ENCODE peak calls at places on chromosomes 6 and 20, in seven cellular contexts. One of them, this sample, is unnamed.

GRCh38 chr6:126170433-126170832 is 169.5 kb upstream of the CENPW start:
- DNase-seq in HepG2: no peak
- DNase-seq in gastrocnemius medialis: no peak
- DNase-seq in adipocyte: no peak
- DNase-seq in stomach: no peak
- DNase-seq in fibroblast of lung: no peak
- DNase-seq in CD4-positive, alpha-beta memory T cell: no peak
- DNase-seq in this sample: peak

GRCh38 chr6:128696651-128697391 is 176.4 kb upstream of the PTPRK start:
- DNase-seq in HepG2: no peak
- DNase-seq in gastrocnemius medialis: no peak
- DNase-seq in adipocyte: peak
- DNase-seq in stomach: no peak
- DNase-seq in fibroblast of lung: peak
- DNase-seq in CD4-positive, alpha-beta memory T cell: no peak
- DNase-seq in this sample: no peak

GRCh38 chr20:25248501-25249172 is 752 bp downstream of the PYGB start:
- DNase-seq in HepG2: no peak
- DNase-seq in gastrocnemius medialis: no peak
- DNase-seq in adipocyte: peak
- DNase-seq in stomach: peak
- DNase-seq in fibroblast of lung: peak
- DNase-seq in CD4-positive, alpha-beta memory T cell: no peak
- DNase-seq in this sample: no peak

GRCh38 chr6:79373880-79374279 is 139.4 kb upstream of the HMGN3 start:
- DNase-seq in HepG2: no peak
- DNase-seq in gastrocnemius medialis: no peak
- DNase-seq in adipocyte: no peak
- DNase-seq in stomach: no peak
- DNase-seq in fibroblast of lung: no peak
- DNase-seq in CD4-positive, alpha-beta memory T cell: no peak
- DNase-seq in this sample: no peak

GRCh38 chr6:121879149-121879548 is 443.7 kb downstream of the GJA1 start:
- DNase-seq in HepG2: no peak
- DNase-seq in gastrocnemius medialis: no peak
- DNase-seq in adipocyte: peak
- DNase-seq in stomach: no peak
- DNase-seq in fibroblast of lung: peak
- DNase-seq in CD4-positive, alpha-beta memory T cell: no peak
- DNase-seq in this sample: no peak

GRCh38 chr6:119395192-119395591 is 45.6 kb upstream of the MAN1A1 start:
- DNase-seq in HepG2: no peak
- DNase-seq in gastrocnemius medialis: no peak
- DNase-seq in adipocyte: no peak
- DNase-seq in stomach: no peak
- DNase-seq in fibroblast of lung: no peak
- DNase-seq in CD4-positive, alpha-beta memory T cell: no peak
- DNase-seq in this sample: no peak

GRCh38 chr20:32970973-32971300 is 33.3 kb downstream of the SUN5 start:
- DNase-seq in HepG2: no peak
- DNase-seq in gastrocnemius medialis: no peak
- DNase-seq in adipocyte: no peak
- DNase-seq in stomach: no peak
- DNase-seq in fibroblast of lung: no peak
- DNase-seq in CD4-positive, alpha-beta memory T cell: no peak
- DNase-seq in this sample: no peak

GRCh38 chr6:70371454-70372105 is 41.7 kb upstream of the FAM135A start:
- DNase-seq in HepG2: peak
- DNase-seq in gastrocnemius medialis: no peak
- DNase-seq in adipocyte: peak
- DNase-seq in stomach: no peak
- DNase-seq in fibroblast of lung: peak
- DNase-seq in CD4-positive, alpha-beta memory T cell: peak
- DNase-seq in this sample: no peak

GRCh38 chr6:105780146-105780860 is 305.8 kb upstream of the PRDM1 start:
- DNase-seq in HepG2: no peak
- DNase-seq in gastrocnemius medialis: peak
- DNase-seq in adipocyte: no peak
- DNase-seq in stomach: no peak
- DNase-seq in fibroblast of lung: no peak
- DNase-seq in CD4-positive, alpha-beta memory T cell: no peak
- DNase-seq in this sample: no peak

GRCh38 chr6:127582777-127583462 is 5.9 kb downstream of the C6orf58 start:
- DNase-seq in HepG2: peak
- DNase-seq in gastrocnemius medialis: no peak
- DNase-seq in adipocyte: peak
- DNase-seq in stomach: no peak
- DNase-seq in fibroblast of lung: peak
- DNase-seq in CD4-positive, alpha-beta memory T cell: no peak
- DNase-seq in this sample: no peak

GRCh38 chr6:158560787-158561246 is 926 bp downstream of the TMEM181 start:
- DNase-seq in HepG2: no peak
- DNase-seq in gastrocnemius medialis: no peak
- DNase-seq in adipocyte: peak
- DNase-seq in stomach: peak
- DNase-seq in fibroblast of lung: peak
- DNase-seq in CD4-positive, alpha-beta memory T cell: no peak
- DNase-seq in this sample: peak

GRCh38 chr20:19009071-19009688 is 195.6 kb downstream of the SCP2D1 start:
- DNase-seq in HepG2: no peak
- DNase-seq in gastrocnemius medialis: no peak
- DNase-seq in adipocyte: no peak
- DNase-seq in stomach: no peak
- DNase-seq in fibroblast of lung: no peak
- DNase-seq in CD4-positive, alpha-beta memory T cell: no peak
- DNase-seq in this sample: no peak

GRCh38 chr6:93036835-93037234 is 382.5 kb downstream of the EPHA7 start:
- DNase-seq in HepG2: peak
- DNase-seq in gastrocnemius medialis: no peak
- DNase-seq in adipocyte: no peak
- DNase-seq in stomach: no peak
- DNase-seq in fibroblast of lung: peak
- DNase-seq in CD4-positive, alpha-beta memory T cell: no peak
- DNase-seq in this sample: no peak

GRCh38 chr6:35282472-35282871 is 15.1 kb upstream of the DEF6 start:
- DNase-seq in HepG2: no peak
- DNase-seq in gastrocnemius medialis: no peak
- DNase-seq in adipocyte: no peak
- DNase-seq in stomach: no peak
- DNase-seq in fibroblast of lung: no peak
- DNase-seq in CD4-positive, alpha-beta memory T cell: no peak
- DNase-seq in this sample: no peak

GRCh38 chr6:17984822-17985660 is 2.4 kb downstream of the KIF13A start:
- DNase-seq in HepG2: no peak
- DNase-seq in gastrocnemius medialis: no peak
- DNase-seq in adipocyte: peak
- DNase-seq in stomach: no peak
- DNase-seq in fibroblast of lung: peak
- DNase-seq in CD4-positive, alpha-beta memory T cell: no peak
- DNase-seq in this sample: no peak

GRCh38 chr20:49412953-49413352 is 69.5 kb downstream of the KCNB1 start:
- DNase-seq in HepG2: no peak
- DNase-seq in gastrocnemius medialis: no peak
- DNase-seq in adipocyte: no peak
- DNase-seq in stomach: no peak
- DNase-seq in fibroblast of lung: no peak
- DNase-seq in CD4-positive, alpha-beta memory T cell: no peak
- DNase-seq in this sample: no peak

GRCh38 chr6:147507162-147508072 is 1.1 kb upstream of the SAMD5 start:
- DNase-seq in HepG2: no peak
- DNase-seq in gastrocnemius medialis: no peak
- DNase-seq in adipocyte: peak
- DNase-seq in stomach: no peak
- DNase-seq in fibroblast of lung: no peak
- DNase-seq in CD4-positive, alpha-beta memory T cell: no peak
- DNase-seq in this sample: peak

GRCh38 chr20:62496525-62497218 is 20.9 kb upstream of the GATA5 start:
- DNase-seq in HepG2: no peak
- DNase-seq in gastrocnemius medialis: no peak
- DNase-seq in adipocyte: peak
- DNase-seq in stomach: no peak
- DNase-seq in fibroblast of lung: no peak
- DNase-seq in CD4-positive, alpha-beta memory T cell: no peak
- DNase-seq in this sample: no peak

GRCh38 chr6:88422831-88423230 is 256.7 kb upstream of the CNR1 start:
- DNase-seq in HepG2: no peak
- DNase-seq in gastrocnemius medialis: no peak
- DNase-seq in adipocyte: no peak
- DNase-seq in stomach: no peak
- DNase-seq in fibroblast of lung: no peak
- DNase-seq in CD4-positive, alpha-beta memory T cell: no peak
- DNase-seq in this sample: no peak

GRCh38 chr20:49292010-49292409 is 14.2 kb upstream of the ZNFX1 start:
- DNase-seq in HepG2: no peak
- DNase-seq in gastrocnemius medialis: no peak
- DNase-seq in adipocyte: no peak
- DNase-seq in stomach: no peak
- DNase-seq in fibroblast of lung: no peak
- DNase-seq in CD4-positive, alpha-beta memory T cell: no peak
- DNase-seq in this sample: no peak

GRCh38 chr20:33551778-33552177 is 61.9 kb downstream of the CBFA2T2 start:
- DNase-seq in HepG2: no peak
- DNase-seq in gastrocnemius medialis: no peak
- DNase-seq in adipocyte: no peak
- DNase-seq in stomach: no peak
- DNase-seq in fibroblast of lung: peak
- DNase-seq in CD4-positive, alpha-beta memory T cell: no peak
- DNase-seq in this sample: no peak

GRCh38 chr20:32019156-32019510 is 8.9 kb downstream of the CCM2L start:
- DNase-seq in HepG2: no peak
- DNase-seq in gastrocnemius medialis: no peak
- DNase-seq in adipocyte: peak
- DNase-seq in stomach: no peak
- DNase-seq in fibroblast of lung: no peak
- DNase-seq in CD4-positive, alpha-beta memory T cell: no peak
- DNase-seq in this sample: no peak

GRCh38 chr6:168166627-168167026 is 87.6 kb upstream of the FRMD1 start:
- DNase-seq in HepG2: no peak
- DNase-seq in gastrocnemius medialis: no peak
- DNase-seq in adipocyte: no peak
- DNase-seq in stomach: no peak
- DNase-seq in fibroblast of lung: no peak
- DNase-seq in CD4-positive, alpha-beta memory T cell: no peak
- DNase-seq in this sample: no peak

GRCh38 chr6:160678744-160679401 is 14.8 kb upstream of the LPA start:
- DNase-seq in HepG2: no peak
- DNase-seq in gastrocnemius medialis: no peak
- DNase-seq in adipocyte: no peak
- DNase-seq in stomach: no peak
- DNase-seq in fibroblast of lung: no peak
- DNase-seq in CD4-positive, alpha-beta memory T cell: no peak
- DNase-seq in this sample: no peak
- H3K4me3 ChIP-seq in HepG2: no peak
- H3K4me3 ChIP-seq in gastrocnemius medialis: no peak
- H3K4me3 ChIP-seq in adipocyte: no peak
- H3K4me3 ChIP-seq in stomach: peak
- H3K4me3 ChIP-seq in fibroblast of lung: no peak
- H3K4me3 ChIP-seq in CD4-positive, alpha-beta memory T cell: no peak
- H3K4me3 ChIP-seq in this sample: no peak

GRCh38 chr6:13445005-13445743 is 42.2 kb downstream of the GFOD1 start:
- DNase-seq in HepG2: no peak
- DNase-seq in gastrocnemius medialis: peak
- DNase-seq in adipocyte: peak
- DNase-seq in stomach: peak
- DNase-seq in fibroblast of lung: peak
- DNase-seq in CD4-positive, alpha-beta memory T cell: no peak
- DNase-seq in this sample: peak
- H3K4me3 ChIP-seq in HepG2: no peak
- H3K4me3 ChIP-seq in gastrocnemius medialis: peak
- H3K4me3 ChIP-seq in adipocyte: peak
- H3K4me3 ChIP-seq in stomach: no peak
- H3K4me3 ChIP-seq in fibroblast of lung: no peak
- H3K4me3 ChIP-seq in CD4-positive, alpha-beta memory T cell: no peak
- H3K4me3 ChIP-seq in this sample: no peak

GRCh38 chr6:111844376-111844775 is 28.9 kb downstream of the FYN start:
- DNase-seq in HepG2: no peak
- DNase-seq in gastrocnemius medialis: no peak
- DNase-seq in adipocyte: no peak
- DNase-seq in stomach: no peak
- DNase-seq in fibroblast of lung: no peak
- DNase-seq in CD4-positive, alpha-beta memory T cell: no peak
- DNase-seq in this sample: no peak

GRCh38 chr6:111844921-111845320 is 28.3 kb downstream of the FYN start:
- DNase-seq in HepG2: peak
- DNase-seq in gastrocnemius medialis: no peak
- DNase-seq in adipocyte: no peak
- DNase-seq in stomach: no peak
- DNase-seq in fibroblast of lung: no peak
- DNase-seq in CD4-positive, alpha-beta memory T cell: no peak
- DNase-seq in this sample: no peak

GRCh38 chr6:111842271-111842822 is 30.9 kb downstream of the FYN start:
- DNase-seq in HepG2: no peak
- DNase-seq in gastrocnemius medialis: no peak
- DNase-seq in adipocyte: no peak
- DNase-seq in stomach: no peak
- DNase-seq in fibroblast of lung: no peak
- DNase-seq in CD4-positive, alpha-beta memory T cell: no peak
- DNase-seq in this sample: no peak

GRCh38 chr6:111842891-111843290 is 30.4 kb downstream of the FYN start:
- DNase-seq in HepG2: peak
- DNase-seq in gastrocnemius medialis: no peak
- DNase-seq in adipocyte: no peak
- DNase-seq in stomach: no peak
- DNase-seq in fibroblast of lung: no peak
- DNase-seq in CD4-positive, alpha-beta memory T cell: no peak
- DNase-seq in this sample: no peak

GRCh38 chr6:111843347-111844147 is 29.7 kb downstream of the FYN start:
- DNase-seq in HepG2: peak
- DNase-seq in gastrocnemius medialis: no peak
- DNase-seq in adipocyte: no peak
- DNase-seq in stomach: no peak
- DNase-seq in fibroblast of lung: no peak
- DNase-seq in CD4-positive, alpha-beta memory T cell: peak
- DNase-seq in this sample: peak
- H3K4me3 ChIP-seq in HepG2: peak
- H3K4me3 ChIP-seq in gastrocnemius medialis: no peak
- H3K4me3 ChIP-seq in adipocyte: no peak
- H3K4me3 ChIP-seq in stomach: no peak
- H3K4me3 ChIP-seq in fibroblast of lung: no peak
- H3K4me3 ChIP-seq in CD4-positive, alpha-beta memory T cell: peak
- H3K4me3 ChIP-seq in this sample: no peak

DNA sequence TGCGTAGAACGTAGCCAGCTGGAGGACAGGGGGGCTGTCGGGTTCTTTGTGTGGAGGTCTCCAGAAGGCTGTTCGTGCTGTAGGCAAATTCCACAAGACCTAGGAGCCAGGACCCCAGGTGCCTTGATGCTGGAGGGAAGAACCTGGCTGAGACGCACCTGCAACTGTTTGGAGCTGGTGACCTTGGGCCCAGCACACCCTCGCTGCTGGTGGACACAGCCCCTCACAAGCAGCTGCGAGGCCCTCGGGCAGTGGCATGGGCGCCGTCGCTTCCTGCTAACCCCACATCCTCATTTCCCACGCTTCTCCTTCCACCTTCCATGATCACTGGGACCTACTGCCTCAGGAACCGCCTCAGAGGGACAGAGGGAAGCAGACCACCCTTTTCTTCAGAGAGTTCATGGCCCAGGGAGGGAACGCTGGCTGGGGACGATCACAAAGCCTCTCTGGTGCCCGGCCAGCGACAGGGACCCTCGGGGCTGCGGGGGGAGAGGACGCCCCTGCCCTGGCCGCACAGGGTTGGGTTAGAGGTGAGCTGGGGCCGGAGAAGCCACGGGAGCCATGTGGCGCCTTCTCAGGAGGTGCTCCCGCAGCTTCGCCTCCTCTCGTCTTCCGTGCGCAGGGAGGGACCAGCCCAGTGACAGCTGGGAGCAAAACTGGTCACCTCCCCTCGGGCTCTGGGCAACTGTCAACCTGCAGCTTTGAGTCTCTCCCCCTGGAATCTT is 18.4 kb downstream of the DLL1 start:
- DNase-seq in HepG2: no peak
- DNase-seq in gastrocnemius medialis: no peak
- DNase-seq in adipocyte: no peak
- DNase-seq in stomach: no peak
- DNase-seq in fibroblast of lung: no peak
- DNase-seq in CD4-positive, alpha-beta memory T cell: no peak
- DNase-seq in this sample: no peak
- H3K4me3 ChIP-seq in HepG2: no peak
- H3K4me3 ChIP-seq in gastrocnemius medialis: no peak
- H3K4me3 ChIP-seq in adipocyte: no peak
- H3K4me3 ChIP-seq in stomach: peak
- H3K4me3 ChIP-seq in fibroblast of lung: no peak
- H3K4me3 ChIP-seq in CD4-positive, alpha-beta memory T cell: peak
- H3K4me3 ChIP-seq in this sample: no peak